ENCODE peak calls at places on chromosomes 3 and 15, in ten cellular contexts. L, P, A, S, E, H, Q, D, F and X are unnamed samples.

GRCh38 chr15:99250494-99251435 is 516 bp upstream of the LRRC28 start:
- ATAC-seq in L (peak), P (peak), A (peak), S (peak), E (peak), H (peak), Q (peak), D (peak), F (peak), X (peak)

GRCh38 chr3:4645468-4645867 is 152.3 kb downstream of the ITPR1 start:
- ATAC-seq in L (no peak), P (peak), A (no peak), S (no peak), E (no peak), H (no peak), Q (peak), D (peak), F (no peak), X (no peak)

GRCh38 chr15:61974759-61975158 is 85.5 kb downstream of the VPS13C start:
- ATAC-seq in L (peak), P (no peak), A (no peak), S (no peak), E (peak), H (no peak), Q (peak), D (peak), F (no peak), X (no peak)

GRCh38 chr15:72502220-72502809 is 28.2 kb downstream of the ARIH1 start:
- ATAC-seq in L (no peak), P (no peak), A (no peak), S (peak), E (no peak), H (no peak), Q (no peak), D (no peak), F (no peak), X (no peak)

GRCh38 chr15:58555168-58556027 is 123.6 kb downstream of the LIPC start:
- ATAC-seq in L (no peak), P (no peak), A (no peak), S (no peak), E (no peak), H (peak), Q (no peak), D (no peak), F (no peak), X (no peak)

GRCh38 chr15:56295433-56295832 is 51.8 kb upstream of the RFX7 start:
- ATAC-seq in L (no peak), P (no peak), A (no peak), S (no peak), E (no peak), H (no peak), Q (no peak), D (no peak), F (no peak), X (no peak)

GRCh38 chr3:43791246-43791645 is 100.5 kb downstream of the ABHD5 start:
- ATAC-seq in L (no peak), P (no peak), A (no peak), S (no peak), E (no peak), H (no peak), Q (no peak), D (no peak), F (no peak), X (no peak)

GRCh38 chr3:48756640-48757039 is 39.6 kb upstream of the IP6K2 start:
- ATAC-seq in L (no peak), P (no peak), A (no peak), S (no peak), E (no peak), H (no peak), Q (no peak), D (peak), F (no peak), X (no peak)

GRCh38 chr3:187804120-187805106 is 59.1 kb upstream of the BCL6 start:
- ATAC-seq in L (no peak), P (no peak), A (no peak), S (no peak), E (no peak), H (no peak), Q (no peak), D (no peak), F (no peak), X (no peak)

GRCh38 chr3:58434511-58434910 is 879 bp upstream of the PDHB start:
- ATAC-seq in L (no peak), P (no peak), A (no peak), S (no peak), E (no peak), H (no peak), Q (no peak), D (no peak), F (no peak), X (no peak)

GRCh38 chr3:138351916-138352555 is 3.7 kb downstream of the MRAS start:
- ATAC-seq in L (no peak), P (no peak), A (no peak), S (no peak), E (peak), H (no peak), Q (no peak), D (no peak), F (no peak), X (no peak)

GRCh38 chr3:191649626-191650025 is 188.7 kb downstream of the PYDC2 start:
- ATAC-seq in L (no peak), P (no peak), A (no peak), S (no peak), E (no peak), H (no peak), Q (no peak), D (no peak), F (no peak), X (no peak)

GRCh38 chr3:33277193-33277882 is at the start of gene FBXL2:
- ATAC-seq in L (peak), P (no peak), A (peak), S (peak), E (peak), H (peak), Q (no peak), D (peak), F (peak), X (peak)

GRCh38 chr15:47390208-47390765 is 327.0 kb upstream of the SEMA6D start:
- ATAC-seq in L (no peak), P (no peak), A (no peak), S (no peak), E (no peak), H (no peak), Q (no peak), D (no peak), F (no peak), X (no peak)

GRCh38 chr15:38323895-38324294 is 71.3 kb downstream of the SPRED1 start:
- ATAC-seq in L (no peak), P (no peak), A (no peak), S (no peak), E (no peak), H (no peak), Q (no peak), D (no peak), F (no peak), X (no peak)

GRCh38 chr15:71125831-71126453 is 10.7 kb downstream of the THSD4 start:
- ATAC-seq in L (no peak), P (no peak), A (no peak), S (no peak), E (no peak), H (peak), Q (no peak), D (no peak), F (no peak), X (peak)

GRCh38 chr3:197356275-197356674 is 57.9 kb upstream of the DLG1 start:
- ATAC-seq in L (no peak), P (no peak), A (peak), S (peak), E (peak), H (peak), Q (no peak), D (no peak), F (no peak), X (no peak)